ENCODE peak calls at places on chromosomes 6 and 20, in six cellular contexts. One of them, this sample, is unnamed.

GRCh38 chr6:149060300-149060984 is 257.1 kb upstream of the TAB2 start:
- DNase-seq in Calu3: no peak
- DNase-seq in foreskin fibroblast: no peak
- DNase-seq in progenitor cell of endocrine pancreas: no peak
- DNase-seq in NCI-H774: peak
- DNase-seq in left ventricle myocardium superior: peak
- DNase-seq in this sample: no peak

GRCh38 chr20:43744966-43745733 is 18.3 kb upstream of the GTSF1L start:
- DNase-seq in Calu3: peak
- DNase-seq in foreskin fibroblast: no peak
- DNase-seq in progenitor cell of endocrine pancreas: no peak
- DNase-seq in NCI-H774: no peak
- DNase-seq in left ventricle myocardium superior: no peak
- DNase-seq in this sample: peak

GRCh38 chr20:19699132-19699971 is 58.7 kb upstream of the RIN2 start:
- DNase-seq in Calu3: no peak
- DNase-seq in foreskin fibroblast: peak
- DNase-seq in progenitor cell of endocrine pancreas: no peak
- DNase-seq in NCI-H774: no peak
- DNase-seq in left ventricle myocardium superior: no peak
- DNase-seq in this sample: no peak

GRCh38 chr6:83097204-83097603 is 29.7 kb downstream of the DOP1A start:
- DNase-seq in Calu3: no peak
- DNase-seq in foreskin fibroblast: no peak
- DNase-seq in progenitor cell of endocrine pancreas: no peak
- DNase-seq in NCI-H774: no peak
- DNase-seq in left ventricle myocardium superior: no peak
- DNase-seq in this sample: no peak

GRCh38 chr20:34579936-34580587 is 21.5 kb downstream of the MAP1LC3A start:
- DNase-seq in Calu3: no peak
- DNase-seq in foreskin fibroblast: peak
- DNase-seq in progenitor cell of endocrine pancreas: no peak
- DNase-seq in NCI-H774: peak
- DNase-seq in left ventricle myocardium superior: no peak
- DNase-seq in this sample: peak

GRCh38 chr6:53679446-53679933 is 13.9 kb upstream of the KLHL31 start:
- DNase-seq in Calu3: peak
- DNase-seq in foreskin fibroblast: peak
- DNase-seq in progenitor cell of endocrine pancreas: no peak
- DNase-seq in NCI-H774: no peak
- DNase-seq in left ventricle myocardium superior: no peak
- DNase-seq in this sample: peak

GRCh38 chr6:120606743-120607142 is 727.5 kb downstream of the TBC1D32 start:
- DNase-seq in Calu3: no peak
- DNase-seq in foreskin fibroblast: no peak
- DNase-seq in progenitor cell of endocrine pancreas: no peak
- DNase-seq in NCI-H774: no peak
- DNase-seq in left ventricle myocardium superior: peak
- DNase-seq in this sample: no peak

GRCh38 chr6:159353193-159353592 is 184.0 kb downstream of the FNDC1 start:
- DNase-seq in Calu3: no peak
- DNase-seq in foreskin fibroblast: no peak
- DNase-seq in progenitor cell of endocrine pancreas: no peak
- DNase-seq in NCI-H774: no peak
- DNase-seq in left ventricle myocardium superior: no peak
- DNase-seq in this sample: no peak

GRCh38 chr6:116925088-116925794 is 48.2 kb downstream of the RFX6 start:
- DNase-seq in Calu3: no peak
- DNase-seq in foreskin fibroblast: no peak
- DNase-seq in progenitor cell of endocrine pancreas: no peak
- DNase-seq in NCI-H774: no peak
- DNase-seq in left ventricle myocardium superior: no peak
- DNase-seq in this sample: no peak

GRCh38 chr6:15444081-15444731 is 198.3 kb downstream of the JARID2 start:
- DNase-seq in Calu3: no peak
- DNase-seq in foreskin fibroblast: no peak
- DNase-seq in progenitor cell of endocrine pancreas: no peak
- DNase-seq in NCI-H774: no peak
- DNase-seq in left ventricle myocardium superior: no peak
- DNase-seq in this sample: no peak

GRCh38 chr20:55530763-55531162 is 474.6 kb downstream of the CBLN4 start:
- DNase-seq in Calu3: no peak
- DNase-seq in foreskin fibroblast: no peak
- DNase-seq in progenitor cell of endocrine pancreas: no peak
- DNase-seq in NCI-H774: no peak
- DNase-seq in left ventricle myocardium superior: no peak
- DNase-seq in this sample: no peak

GRCh38 chr20:19780261-19780660 is 22.2 kb downstream of the RIN2 start:
- DNase-seq in Calu3: no peak
- DNase-seq in foreskin fibroblast: no peak
- DNase-seq in progenitor cell of endocrine pancreas: no peak
- DNase-seq in NCI-H774: no peak
- DNase-seq in left ventricle myocardium superior: no peak
- DNase-seq in this sample: no peak

GRCh38 chr6:163554663-163555062 is 140.1 kb downstream of the QKI start:
- DNase-seq in Calu3: peak
- DNase-seq in foreskin fibroblast: peak
- DNase-seq in progenitor cell of endocrine pancreas: no peak
- DNase-seq in NCI-H774: peak
- DNase-seq in left ventricle myocardium superior: peak
- DNase-seq in this sample: peak

GRCh38 chr6:24666097-24666615 is 543 bp downstream of the TDP2 start:
- DNase-seq in Calu3: peak
- DNase-seq in foreskin fibroblast: peak
- DNase-seq in progenitor cell of endocrine pancreas: peak
- DNase-seq in NCI-H774: peak
- DNase-seq in left ventricle myocardium superior: peak
- DNase-seq in this sample: no peak

GRCh38 chr6:30945281-30945680 is 4.5 kb downstream of the MUCL3 start:
- DNase-seq in Calu3: no peak
- DNase-seq in foreskin fibroblast: no peak
- DNase-seq in progenitor cell of endocrine pancreas: no peak
- DNase-seq in NCI-H774: no peak
- DNase-seq in left ventricle myocardium superior: no peak
- DNase-seq in this sample: no peak

This sample was measured in MV-4-11.